ENCODE peak calls at places on chromosome 7, in seven cellular contexts. H is stomach, O is BJ, R is nephron progenitor cell, I is psoas muscle, V is A172, D is fibroblast of lung. Z is an unnamed sample.

GRCh38 chr7:5296627-5297226 is 14.0 kb downstream of the SLC29A4 start:
- DNase-seq in H (no peak), D (no peak), O (no peak), I (no peak), R (peak; percentile 91), V (no peak), Z (no peak)

GRCh38 chr7:104803931-104804330 is 210.1 kb upstream of the KMT2E start:
- DNase-seq in R (no peak), H (no peak), D (no peak), V (no peak), I (no peak), O (no peak), Z (no peak)

GRCh38 chr7:82859106-82859850 is 303.4 kb downstream of the PCLO start:
- DNase-seq in O (peak; percentile 5), I (no peak), R (no peak), V (peak; percentile 38), H (no peak), D (no peak), Z (no peak)

GRCh38 chr7:149824748-149825566 is 13.2 kb upstream of the ZNF862 start:
- DNase-seq in H (no peak), I (peak; percentile 41), D (no peak), O (no peak), R (no peak), V (no peak), Z (no peak)

GRCh38 chr7:77498659-77499379 is 38.3 kb upstream of the PTPN12 start:
- DNase-seq in V (no peak), H (no peak), R (no peak), I (no peak), D (no peak), O (no peak), Z (peak; percentile 20)

GRCh38 chr7:142626420-142627035 is 122.7 kb upstream of the PRSS1 start:
- DNase-seq in H (peak; percentile 64), R (peak; percentile 71), D (no peak), I (peak; percentile 55), O (no peak), V (peak; percentile 25), Z (no peak)

GRCh38 chr7:38548605-38549004 is 82.6 kb downstream of the AMPH start:
- DNase-seq in H (no peak), R (no peak), I (no peak), O (no peak), D (no peak), V (no peak), Z (no peak)

GRCh38 chr7:121395494-121395960 is 581 bp downstream of the FAM3C start:
- DNase-seq in V (peak; percentile 55), I (no peak), H (peak; percentile 42), R (no peak), O (no peak), D (no peak), Z (peak; percentile 49)

GRCh38 chr7:43138710-43139601 is 26.5 kb downstream of the HECW1 start:
- DNase-seq in V (peak; percentile 78), H (no peak), I (no peak), D (peak; percentile 5), O (no peak), R (no peak), Z (no peak)

GRCh38 chr7:69130421-69130820 is 467.9 kb upstream of the AUTS2 start:
- DNase-seq in H (no peak), V (no peak), R (no peak), I (no peak), O (no peak), D (no peak), Z (no peak)

GRCh38 chr7:121798076-121798475 is 74.9 kb upstream of the PTPRZ1 start:
- DNase-seq in R (no peak), V (no peak), D (no peak), O (no peak), I (no peak), H (no peak), Z (no peak)

GRCh38 chr7:48298779-48299178 is 127.5 kb downstream of the ABCA13 start:
- DNase-seq in R (no peak), O (no peak), H (no peak), I (no peak), D (no peak), V (peak; percentile 91), Z (no peak)